ENCODE peak calls at places on chromosomes 4 and X, in eight cellular contexts. A, B, T, V, O, Q, N and R are unnamed samples.

GRCh38 chr4:87251104-87251503 is 30.7 kb upstream of the KLHL8 start:
- DNase-seq in A (peak), B (no peak), T (peak), V (no peak), O (no peak), Q (no peak), N (no peak), R (no peak)

GRCh38 chr4:126028871-126029270 is 714.1 kb downstream of the FAT4 start:
- DNase-seq in A (no peak), B (no peak), T (peak), V (peak), O (no peak), Q (no peak), N (no peak), R (no peak)

GRCh38 chr4:3250956-3251690 is 2.2 kb downstream of the MSANTD1 start:
- DNase-seq in A (no peak), B (peak), T (no peak), V (no peak), O (no peak), Q (peak), N (no peak), R (peak)

GRCh38 chr4:54958236-54958635 is 167.2 kb downstream of the KDR start:
- DNase-seq in A (no peak), B (no peak), T (no peak), V (peak), O (no peak), Q (no peak), N (peak), R (no peak)

GRCh38 chrX:119784747-119785446 is 6.5 kb downstream of the RPL39 start:
- DNase-seq in A (no peak), B (peak), T (no peak), V (no peak), O (peak), Q (peak), N (peak), R (peak)

GRCh38 chr4:15317246-15317645 is 110.6 kb upstream of the C1QTNF7 start:
- DNase-seq in A (no peak), B (no peak), T (no peak), V (no peak), O (no peak), Q (no peak), N (no peak), R (no peak)

GRCh38 chr4:172011196-172011595 is 198.0 kb downstream of the GALNTL6 start:
- DNase-seq in A (no peak), B (no peak), T (no peak), V (no peak), O (no peak), Q (no peak), N (no peak), R (no peak)

GRCh38 chr4:100288167-100288566 is 97.9 kb upstream of the DDIT4L start:
- DNase-seq in A (no peak), B (no peak), T (no peak), V (peak), O (no peak), Q (no peak), N (no peak), R (no peak)

GRCh38 chr4:36771411-36772153 is 473.0 kb upstream of the NWD2 start:
- DNase-seq in A (no peak), B (no peak), T (no peak), V (no peak), O (no peak), Q (no peak), N (no peak), R (no peak)

GRCh38 chr4:95124906-95125504 is 367.2 kb downstream of the BMPR1B start:
- DNase-seq in A (peak), B (peak), T (peak), V (peak), O (peak), Q (no peak), N (peak), R (no peak)

GRCh38 chrX:45824471-45824870 is 623.8 kb upstream of the DIPK2B start:
- DNase-seq in A (no peak), B (peak), T (peak), V (peak), O (peak), Q (no peak), N (peak), R (no peak)

GRCh38 chr4:188869581-188869980 is 730.3 kb downstream of the TRIML1 start:
- DNase-seq in A (no peak), B (no peak), T (peak), V (peak), O (no peak), Q (no peak), N (no peak), R (no peak)

GRCh38 chr4:78720994-78721677 is 55.0 kb upstream of the BMP2K start:
- DNase-seq in A (peak), B (no peak), T (no peak), V (no peak), O (no peak), Q (no peak), N (peak), R (no peak)

GRCh38 chrX:3951859-3952258 is 238.4 kb upstream of the PRKX start:
- DNase-seq in A (no peak), B (no peak), T (no peak), V (no peak), O (no peak), Q (no peak), N (no peak), R (no peak)

GRCh38 chr4:26020083-26020668 is 106.2 kb downstream of the SMIM20 start:
- DNase-seq in A (no peak), B (no peak), T (peak), V (peak), O (no peak), Q (no peak), N (peak), R (no peak)

GRCh38 chr4:113444386-113444785 is 317.2 kb downstream of the CAMK2D start:
- DNase-seq in A (no peak), B (no peak), T (peak), V (no peak), O (no peak), Q (no peak), N (no peak), R (no peak)

GRCh38 chr4:14130551-14130950 is 503.0 kb upstream of the BOD1L1 start:
- DNase-seq in A (no peak), B (no peak), T (no peak), V (peak), O (no peak), Q (no peak), N (no peak), R (no peak)

GRCh38 chr4:173469622-173470021 is 60.4 kb downstream of the HAND2 start:
- DNase-seq in A (no peak), B (no peak), T (no peak), V (no peak), O (no peak), Q (no peak), N (no peak), R (no peak)

GRCh38 chr4:151692443-151692782 is 68.4 kb downstream of the GATB start:
- DNase-seq in A (no peak), B (no peak), T (no peak), V (no peak), O (no peak), Q (no peak), N (no peak), R (no peak)

GRCh38 chr4:8182858-8183725 is 16.0 kb upstream of the SH3TC1 start:
- DNase-seq in A (no peak), B (no peak), T (peak), V (peak), O (no peak), Q (peak), N (no peak), R (peak)

GRCh38 chr4:15694431-15694830 is 8.4 kb upstream of the BST1 start:
- DNase-seq in A (no peak), B (no peak), T (peak), V (no peak), O (no peak), Q (no peak), N (no peak), R (no peak)

GRCh38 chrX:45803383-45803921 is 602.8 kb upstream of the DIPK2B start:
- DNase-seq in A (no peak), B (no peak), T (peak), V (peak), O (no peak), Q (no peak), N (peak), R (no peak)

GRCh38 chr4:153244969-153245368 is 40.7 kb downstream of the TRIM2 start:
- DNase-seq in A (no peak), B (no peak), T (no peak), V (no peak), O (no peak), Q (no peak), N (no peak), R (no peak)

GRCh38 chr4:175542787-175543186 is 269.3 kb downstream of the GPM6A start:
- DNase-seq in A (no peak), B (no peak), T (no peak), V (peak), O (no peak), Q (no peak), N (no peak), R (no peak)

GRCh38 chr4:2673157-2673556 is 83.0 kb downstream of the TNIP2 start:
- DNase-seq in A (no peak), B (no peak), T (no peak), V (no peak), O (no peak), Q (no peak), N (no peak), R (no peak)

GRCh38 chr4:79528241-79528706 is 120.2 kb upstream of the GK2 start:
- DNase-seq in A (no peak), B (no peak), T (peak), V (no peak), O (no peak), Q (no peak), N (peak), R (no peak)

GRCh38 chrX:41167888-41168287 is 82.6 kb downstream of the USP9X start:
- DNase-seq in A (no peak), B (no peak), T (no peak), V (no peak), O (no peak), Q (no peak), N (no peak), R (no peak)

GRCh38 chr4:169314906-169315305 is 44.1 kb upstream of the SH3RF1 start:
- DNase-seq in A (peak), B (no peak), T (peak), V (peak), O (no peak), Q (peak), N (no peak), R (peak)

GRCh38 chr4:136934601-136935000 is 597.7 kb downstream of the PCDH18 start:
- DNase-seq in A (no peak), B (no peak), T (no peak), V (no peak), O (no peak), Q (no peak), N (no peak), R (no peak)

GRCh38 chrX:96929036-96929435 is 45.3 kb downstream of the RPA4 start:
- DNase-seq in A (no peak), B (no peak), T (no peak), V (no peak), O (no peak), Q (no peak), N (no peak), R (no peak)

GRCh38 chr4:71338846-71339593 is at the start of gene SLC4A4:
- DNase-seq in A (no peak), B (no peak), T (peak), V (peak), O (no peak), Q (no peak), N (no peak), R (no peak)

GRCh38 chrX:101397779-101398178 is 7.0 kb downstream of the RPL36A start:
- DNase-seq in A (no peak), B (peak), T (no peak), V (peak), O (no peak), Q (no peak), N (no peak), R (no peak)

GRCh38 chr4:7970031-7970946 is 30.6 kb upstream of the AFAP1 start:
- DNase-seq in A (no peak), B (peak), T (no peak), V (peak), O (no peak), Q (no peak), N (peak), R (no peak)

GRCh38 chrX:138745215-138745614 is 33.7 kb upstream of the FGF13 start:
- DNase-seq in A (peak), B (peak), T (peak), V (peak), O (no peak), Q (peak), N (peak), R (no peak)

GRCh38 chr4:47913858-47914218 is 545 bp downstream of the NFXL1 start:
- DNase-seq in A (no peak), B (peak), T (peak), V (no peak), O (peak), Q (peak), N (peak), R (peak)

GRCh38 chrX:1336331-1337143 is at the start of gene IL3RA:
- DNase-seq in A (peak), B (no peak), T (no peak), V (peak), O (no peak), Q (no peak), N (no peak), R (peak)

GRCh38 chrX:38664285-38664684 is 102.9 kb downstream of the TSPAN7 start:
- DNase-seq in A (peak), B (peak), T (peak), V (peak), O (no peak), Q (peak), N (peak), R (no peak)

GRCh38 chrX:3119376-3119775 is 78.1 kb downstream of the ARSF start:
- DNase-seq in A (no peak), B (no peak), T (peak), V (no peak), O (no peak), Q (no peak), N (no peak), R (no peak)

GRCh38 chrX:40773809-40774208 is 38.5 kb upstream of the MED14 start:
- DNase-seq in A (no peak), B (no peak), T (peak), V (peak), O (no peak), Q (no peak), N (no peak), R (no peak)